ENCODE peak calls at places on chromosomes 7 and 10, in nine cellular contexts. One of them, this sample, is unnamed.

GRCh38 chr10:46553238-46554049 is 3.0 kb downstream of the GPRIN2 start:
- DNase-seq in stomach: no peak
- DNase-seq in KG1: no peak
- DNase-seq in EL: no peak
- DNase-seq in left cardiac atrium: peak
- DNase-seq in Caki2: no peak
- DNase-seq in iPS-NIHi11: no peak
- DNase-seq in NCI-H1105: no peak
- DNase-seq in lower lobe of right lung: peak
- DNase-seq in this sample: peak

GRCh38 chr7:374706-375490 is 84.9 kb downstream of the FOXL3 start:
- DNase-seq in stomach: peak
- DNase-seq in Caki2: no peak
- DNase-seq in iPS-NIHi11: peak
- DNase-seq in NCI-H1105: no peak
- DNase-seq in left cardiac atrium: peak
- DNase-seq in lower lobe of right lung: no peak
- DNase-seq in KG1: no peak
- DNase-seq in EL: no peak
- DNase-seq in this sample: peak

GRCh38 chr7:132485600-132486594 is 90.4 kb downstream of the PLXNA4 start:
- DNase-seq in NCI-H1105: no peak
- DNase-seq in lower lobe of right lung: no peak
- DNase-seq in left cardiac atrium: peak
- DNase-seq in iPS-NIHi11: no peak
- DNase-seq in stomach: peak
- DNase-seq in Caki2: no peak
- DNase-seq in KG1: no peak
- DNase-seq in EL: no peak
- DNase-seq in this sample: no peak

GRCh38 chr10:100895346-100895745 is 17.4 kb upstream of the SLF2 start:
- DNase-seq in iPS-NIHi11: no peak
- DNase-seq in KG1: no peak
- DNase-seq in left cardiac atrium: no peak
- DNase-seq in EL: no peak
- DNase-seq in lower lobe of right lung: no peak
- DNase-seq in NCI-H1105: no peak
- DNase-seq in stomach: no peak
- DNase-seq in Caki2: no peak
- DNase-seq in this sample: no peak

GRCh38 chr7:45124351-45124750 is 12.9 kb upstream of the TBRG4 start:
- DNase-seq in KG1: no peak
- DNase-seq in Caki2: no peak
- DNase-seq in lower lobe of right lung: no peak
- DNase-seq in left cardiac atrium: no peak
- DNase-seq in iPS-NIHi11: no peak
- DNase-seq in stomach: no peak
- DNase-seq in NCI-H1105: no peak
- DNase-seq in EL: no peak
- DNase-seq in this sample: no peak

GRCh38 chr7:93165447-93165846 is 17.3 kb upstream of the SAMD9L start:
- DNase-seq in KG1: no peak
- DNase-seq in EL: no peak
- DNase-seq in stomach: no peak
- DNase-seq in NCI-H1105: no peak
- DNase-seq in lower lobe of right lung: no peak
- DNase-seq in Caki2: peak
- DNase-seq in left cardiac atrium: no peak
- DNase-seq in iPS-NIHi11: no peak
- DNase-seq in this sample: no peak

GRCh38 chr10:110638319-110638718 is 5.8 kb upstream of the RBM20 start:
- DNase-seq in lower lobe of right lung: no peak
- DNase-seq in NCI-H1105: no peak
- DNase-seq in KG1: no peak
- DNase-seq in left cardiac atrium: no peak
- DNase-seq in iPS-NIHi11: no peak
- DNase-seq in EL: no peak
- DNase-seq in stomach: no peak
- DNase-seq in Caki2: no peak
- DNase-seq in this sample: no peak

GRCh38 chr7:101921061-101921460 is 103.6 kb downstream of the CUX1 start:
- DNase-seq in NCI-H1105: no peak
- DNase-seq in EL: no peak
- DNase-seq in stomach: no peak
- DNase-seq in lower lobe of right lung: peak
- DNase-seq in left cardiac atrium: no peak
- DNase-seq in KG1: no peak
- DNase-seq in iPS-NIHi11: no peak
- DNase-seq in Caki2: no peak
- DNase-seq in this sample: no peak

GRCh38 chr7:116871061-116871700 is 8.8 kb downstream of the CAPZA2 start:
- DNase-seq in Caki2: no peak
- DNase-seq in iPS-NIHi11: no peak
- DNase-seq in lower lobe of right lung: no peak
- DNase-seq in left cardiac atrium: no peak
- DNase-seq in EL: no peak
- DNase-seq in stomach: no peak
- DNase-seq in KG1: no peak
- DNase-seq in NCI-H1105: no peak
- DNase-seq in this sample: no peak

GRCh38 chr7:102331536-102332275 is 24.5 kb downstream of the SPDYE6 start:
- DNase-seq in NCI-H1105: no peak
- DNase-seq in lower lobe of right lung: no peak
- DNase-seq in stomach: no peak
- DNase-seq in EL: no peak
- DNase-seq in iPS-NIHi11: peak
- DNase-seq in KG1: no peak
- DNase-seq in left cardiac atrium: no peak
- DNase-seq in Caki2: no peak
- DNase-seq in this sample: peak

GRCh38 chr7:24024689-24025088 is 259.3 kb upstream of the NPY start:
- DNase-seq in stomach: no peak
- DNase-seq in EL: peak
- DNase-seq in NCI-H1105: no peak
- DNase-seq in left cardiac atrium: no peak
- DNase-seq in KG1: no peak
- DNase-seq in iPS-NIHi11: peak
- DNase-seq in Caki2: no peak
- DNase-seq in lower lobe of right lung: no peak
- DNase-seq in this sample: no peak

GRCh38 chr7:91789558-91789957 is 90.9 kb downstream of the MTERF1 start:
- DNase-seq in EL: no peak
- DNase-seq in iPS-NIHi11: no peak
- DNase-seq in KG1: no peak
- DNase-seq in lower lobe of right lung: no peak
- DNase-seq in left cardiac atrium: no peak
- DNase-seq in stomach: no peak
- DNase-seq in NCI-H1105: no peak
- DNase-seq in Caki2: no peak
- DNase-seq in this sample: no peak

GRCh38 chr10:8616166-8616565 is 561.7 kb downstream of the GATA3 start:
- DNase-seq in stomach: no peak
- DNase-seq in EL: no peak
- DNase-seq in Caki2: peak
- DNase-seq in NCI-H1105: no peak
- DNase-seq in lower lobe of right lung: no peak
- DNase-seq in KG1: no peak
- DNase-seq in iPS-NIHi11: no peak
- DNase-seq in left cardiac atrium: no peak
- DNase-seq in this sample: no peak

GRCh38 chr10:91091780-91092179 is 128.7 kb upstream of the PCGF5 start:
- DNase-seq in KG1: no peak
- DNase-seq in left cardiac atrium: no peak
- DNase-seq in iPS-NIHi11: no peak
- DNase-seq in NCI-H1105: no peak
- DNase-seq in stomach: no peak
- DNase-seq in EL: no peak
- DNase-seq in lower lobe of right lung: no peak
- DNase-seq in Caki2: no peak
- DNase-seq in this sample: no peak

GRCh38 chr10:69089638-69090599 is 2.0 kb downstream of the SRGN start:
- DNase-seq in KG1: no peak
- DNase-seq in lower lobe of right lung: no peak
- DNase-seq in stomach: peak
- DNase-seq in left cardiac atrium: peak
- DNase-seq in iPS-NIHi11: no peak
- DNase-seq in Caki2: peak
- DNase-seq in NCI-H1105: no peak
- DNase-seq in EL: peak
- DNase-seq in this sample: no peak

GRCh38 chr10:29160110-29160669 is 128.7 kb upstream of the LYZL1 start:
- DNase-seq in iPS-NIHi11: peak
- DNase-seq in Caki2: peak
- DNase-seq in EL: peak
- DNase-seq in NCI-H1105: no peak
- DNase-seq in KG1: no peak
- DNase-seq in left cardiac atrium: no peak
- DNase-seq in stomach: no peak
- DNase-seq in lower lobe of right lung: no peak
- DNase-seq in this sample: peak

GRCh38 chr10:63391812-63392211 is 74.0 kb downstream of the JMJD1C start:
- DNase-seq in EL: no peak
- DNase-seq in lower lobe of right lung: no peak
- DNase-seq in Caki2: no peak
- DNase-seq in stomach: no peak
- DNase-seq in NCI-H1105: no peak
- DNase-seq in iPS-NIHi11: no peak
- DNase-seq in KG1: no peak
- DNase-seq in left cardiac atrium: no peak
- DNase-seq in this sample: no peak

GRCh38 chr10:52443419-52444388 is 129.6 kb downstream of the DKK1 start:
- DNase-seq in left cardiac atrium: no peak
- DNase-seq in NCI-H1105: no peak
- DNase-seq in lower lobe of right lung: no peak
- DNase-seq in KG1: no peak
- DNase-seq in Caki2: peak
- DNase-seq in stomach: no peak
- DNase-seq in iPS-NIHi11: no peak
- DNase-seq in EL: peak
- DNase-seq in this sample: no peak

This sample was measured in osteoblast.